ENCODE peak calls at places on chromosomes 12 and 14, in six cellular contexts. P is K562, C is A549, A is H1, D is HepG2, I is endothelial cell of umbilical vein. R is an unnamed sample.

GRCh38 chr12:79747274-79747673 is 56.5 kb upstream of the PAWR start:
- DNase-seq in P (no peak), C (no peak), A (no peak), D (no peak), I (no peak), R (no peak)

GRCh38 chr14:63300854-63301253 is 17.9 kb downstream of the GPHB5 start:
- DNase-seq in P (no peak), C (no peak), A (no peak), D (no peak), I (no peak), R (no peak)

GRCh38 chr12:63151898-63152700 is 1.1 kb upstream of the AVPR1A start:
- DNase-seq in P (peak; percentile 18), C (peak; percentile 69), A (no peak), D (peak; percentile 32), I (peak; percentile 51), R (peak; percentile 72)

GRCh38 chr12:32240833-32241232 is 134.2 kb downstream of the BICD1 start:
- DNase-seq in P (no peak), C (no peak), A (no peak), D (no peak), I (peak; percentile 61), R (no peak)

GRCh38 chr12:47085815-47086252 is 6.1 kb upstream of the AMIGO2 start:
- DNase-seq in P (no peak), C (no peak), A (no peak), D (peak; percentile 41), I (peak; percentile 77), R (no peak)

GRCh38 chr14:56004807-56005579 is 113.2 kb upstream of the PELI2 start:
- DNase-seq in P (no peak), C (peak; percentile 22), A (no peak), D (no peak), I (peak; percentile 8), R (no peak)

GRCh38 chr14:91270619-91271018 is 26.1 kb upstream of the GPR68 start:
- DNase-seq in P (no peak), C (no peak), A (no peak), D (no peak), I (no peak), R (no peak)

GRCh38 chr12:68239309-68239708 is 13.7 kb upstream of the IL26 start:
- DNase-seq in P (no peak), C (no peak), A (no peak), D (no peak), I (no peak), R (no peak)

GRCh38 chr14:102749833-102750775 is 27.1 kb upstream of the TRAF3 start:
- DNase-seq in P (no peak), C (no peak), A (no peak), D (no peak), I (no peak), R (no peak)

GRCh38 chr14:49598479-49599301 is at the start of gene LRR1:
- DNase-seq in P (peak; percentile 62), C (peak; percentile 79), A (peak; percentile 96), D (peak; percentile 76), I (peak; percentile 90), R (peak; percentile 83)

GRCh38 chr12:6141048-6141447 is 16.6 kb upstream of the VWF start:
- DNase-seq in P (no peak), C (no peak), A (no peak), D (no peak), I (peak; percentile 85), R (no peak)

GRCh38 chr14:32576088-32576795 is 247.1 kb downstream of the AKAP6 start:
- DNase-seq in P (peak; percentile 49), C (peak; percentile 33), A (no peak), D (peak; percentile 73), I (peak; percentile 57), R (no peak)

GRCh38 chr12:19517583-19517982 is 78.3 kb downstream of the AEBP2 start:
- DNase-seq in P (no peak), C (no peak), A (no peak), D (no peak), I (no peak), R (no peak)

GRCh38 chr14:30005114-30005698 is 77.6 kb upstream of the PRKD1 start:
- DNase-seq in P (peak; percentile 3), C (peak; percentile 18), A (no peak), D (peak; percentile 62), I (peak; percentile 53), R (no peak)

GRCh38 chr12:118055144-118055557 is 5.8 kb downstream of the WSB2 start:
- DNase-seq in P (peak; percentile 46), C (peak; percentile 39), A (peak; percentile 79), D (peak; percentile 68), I (peak; percentile 61), R (peak; percentile 77)

GRCh38 chr14:103669370-103669769 is 40.4 kb downstream of the KLC1 start:
- DNase-seq in P (no peak), C (no peak), A (no peak), D (no peak), I (no peak), R (no peak)

GRCh38 chr14:49512147-49512551 is 74.0 kb downstream of the RPS29 start:
- DNase-seq in P (no peak), C (no peak), A (no peak), D (no peak), I (peak; percentile 93), R (no peak)

GRCh38 chr12:80925237-80925636 is 12.5 kb downstream of the LIN7A start:
- DNase-seq in P (no peak), C (no peak), A (no peak), D (no peak), I (no peak), R (no peak)

GRCh38 chr12:75862692-75863471 is 168.7 kb downstream of the PHLDA1 start:
- DNase-seq in P (no peak), C (peak; percentile 67), A (no peak), D (peak; percentile 28), I (peak; percentile 84), R (no peak)

GRCh38 chr12:122865268-122866231 is 30.3 kb downstream of the HIP1R start:
- DNase-seq in P (peak; percentile 61), C (peak; percentile 47), A (no peak), D (peak; percentile 69), I (peak; percentile 40), R (peak; percentile 43)

GRCh38 chr12:114439306-114439705 is 33.4 kb upstream of the TBX5 start:
- DNase-seq in P (no peak), C (no peak), A (peak; percentile 64), D (no peak), I (no peak), R (peak; percentile 49)

GRCh38 chr12:50458606-50459005 is 46.2 kb upstream of the DIP2B start:
- DNase-seq in P (no peak), C (no peak), A (no peak), D (no peak), I (no peak), R (no peak)

GRCh38 chr12:57869919-57870318 is 23.4 kb upstream of the CTDSP2 start:
- DNase-seq in P (no peak), C (no peak), A (no peak), D (no peak), I (no peak), R (no peak)

GRCh38 chr12:57872362-57872761 is 25.8 kb upstream of the CTDSP2 start:
- DNase-seq in P (peak; percentile 41), C (no peak), A (no peak), D (no peak), I (no peak), R (no peak)

GRCh38 chr12:57868211-57868610 is 21.7 kb upstream of the CTDSP2 start:
- DNase-seq in P (no peak), C (no peak), A (no peak), D (no peak), I (no peak), R (no peak)

GRCh38 chr12:57866308-57867019 is 19.9 kb upstream of the CTDSP2 start:
- DNase-seq in P (no peak), C (no peak), A (no peak), D (no peak), I (no peak), R (no peak)

GRCh38 chr12:57868870-57869609 is 22.5 kb upstream of the CTDSP2 start:
- DNase-seq in P (no peak), C (no peak), A (peak; percentile 64), D (no peak), I (no peak), R (no peak)
- TF ChIP-seq JUN in P (no peak), C (no peak), A (no peak), D (no peak), I (no peak), R (no peak)

DNA sequence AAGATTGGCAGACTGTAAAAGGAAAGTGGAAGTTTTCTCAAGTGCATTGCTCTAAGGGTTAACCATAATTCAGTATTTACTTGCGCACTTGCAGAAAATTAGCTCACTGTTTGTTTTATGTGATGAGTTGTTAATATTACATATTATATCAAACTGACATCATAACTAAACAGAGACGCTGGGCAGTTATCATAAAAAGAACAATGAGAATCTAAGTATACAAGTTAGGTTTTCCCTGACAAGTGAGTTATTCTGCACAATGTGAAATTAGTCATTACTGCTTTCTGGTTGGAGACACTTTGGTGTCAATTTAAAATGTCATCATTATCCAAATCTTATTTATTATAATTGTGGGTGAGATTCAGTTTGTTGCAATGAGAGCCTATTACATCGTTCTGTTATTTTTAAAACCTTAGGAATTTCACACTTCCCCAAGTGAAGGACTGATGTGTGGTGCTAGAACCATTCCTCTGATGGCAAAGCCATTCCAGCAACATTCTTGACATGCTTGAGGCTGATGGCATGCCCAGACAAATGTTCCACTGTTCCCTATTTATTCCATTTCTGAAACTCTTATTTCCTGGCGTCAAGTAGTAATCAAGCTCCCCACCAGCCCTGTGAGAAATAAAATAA is 90.1 kb upstream of the FLRT2 start:
- DNase-seq in P (no peak), C (no peak), A (no peak), D (no peak), I (peak; percentile 42), R (no peak)
- TF ChIP-seq JUN in P (no peak), C (no peak), A (no peak), D (no peak), I (no peak), R (no peak)

GRCh38 chr12:109387425-109388166 is 39.9 kb downstream of the MYO1H start:
- DNase-seq in P (peak; percentile 23), C (peak; percentile 43), A (peak; percentile 50), D (peak; percentile 73), I (peak; percentile 16), R (peak; percentile 23)
- TF ChIP-seq JUN in P (no peak), C (no peak), A (no peak), D (no peak), I (no peak), R (no peak)

GRCh38 chr14:65101631-65102440 is 481 bp downstream of the MAX start:
- DNase-seq in P (no peak), C (no peak), A (peak; percentile 62), D (no peak), I (no peak), R (peak; percentile 32)

GRCh38 chr14:65095633-65096205 is 6.6 kb downstream of the MAX start:
- DNase-seq in P (no peak), C (no peak), A (no peak), D (no peak), I (peak; percentile 29), R (no peak)

GRCh38 chr14:65100905-65101541 is 1.3 kb downstream of the MAX start:
- DNase-seq in P (no peak), C (no peak), A (no peak), D (no peak), I (peak; percentile 44), R (no peak)

GRCh38 chr14:65096323-65097089 is 5.8 kb downstream of the MAX start:
- DNase-seq in P (peak; percentile 29), C (no peak), A (no peak), D (no peak), I (no peak), R (no peak)

DNA sequence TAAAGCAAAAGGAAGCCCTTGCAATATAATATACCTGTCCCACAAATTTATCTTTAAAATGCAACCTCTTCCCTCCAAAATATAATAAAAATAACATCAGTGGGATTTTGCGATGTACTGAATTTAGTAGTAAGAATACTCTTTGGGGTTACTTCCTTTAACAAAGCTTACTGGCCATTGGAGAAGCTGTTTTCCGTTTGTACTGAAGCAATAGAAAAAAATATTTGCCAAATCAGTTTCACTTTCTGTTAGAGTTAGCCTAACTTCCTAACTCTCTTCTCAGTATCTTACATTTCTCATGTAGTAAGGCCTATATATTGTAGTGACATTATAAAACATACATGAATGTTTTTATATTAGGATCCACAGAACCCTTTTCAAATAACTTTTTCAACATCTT is 3.7 kb downstream of the MAX start:
- DNase-seq in P (no peak), C (no peak), A (no peak), D (no peak), I (peak; percentile 61), R (no peak)
- TF ChIP-seq JUN in P (no peak), C (no peak), A (no peak), D (no peak), I (no peak), R (no peak)